ENCODE peak calls at places on chromosomes 13 and 19, in five cellular contexts. J is tibial nerve, G is germinal center, V is GDM1, Y is AG10803. B is an unnamed sample.

GRCh38 chr19:57269515-57270250 is 10.6 kb upstream of the ZNF460 start:
- DNase-seq in J (no peak), V (no peak), Y (peak), G (peak), B (no peak)

GRCh38 chr13:101892296-101892695 is 439.8 kb downstream of the ITGBL1 start:
- DNase-seq in J (no peak), G (no peak), V (no peak), Y (no peak), B (no peak)

GRCh38 chr13:34672631-34673030 is 269.4 kb upstream of the NBEA start:
- DNase-seq in J (no peak), G (no peak), Y (no peak), V (no peak), B (no peak)

GRCh38 chr13:20796791-20797513 is 23.2 kb upstream of the EEF1AKMT1 start:
- DNase-seq in J (no peak), V (no peak), G (no peak), Y (peak), B (no peak)

GRCh38 chr13:96020155-96020575 is 33.0 kb downstream of the UGGT2 start:
- DNase-seq in Y (peak), J (peak), G (peak), V (peak), B (peak)

GRCh38 chr13:46606915-46607413 is 54.0 kb downstream of the LRCH1 start:
- DNase-seq in Y (no peak), V (peak), G (no peak), J (no peak), B (no peak)

GRCh38 chr13:108313382-108313781 is 43.9 kb downstream of the TNFSF13B start:
- DNase-seq in Y (no peak), G (no peak), V (no peak), J (no peak), B (no peak)

GRCh38 chr19:1064661-1065605 is 2.0 kb upstream of the ARHGAP45 start:
- DNase-seq in G (peak), V (peak), Y (peak), J (peak), B (no peak)

GRCh38 chr19:21463449-21464105 is 41.8 kb upstream of the ZNF429 start:
- DNase-seq in G (peak), J (no peak), V (no peak), Y (no peak), B (no peak)

GRCh38 chr19:1491114-1491848 is at the start of gene REEP6:
- DNase-seq in V (no peak), J (no peak), Y (no peak), G (no peak), B (no peak)

GRCh38 chr13:100573121-100573520 is 15.5 kb downstream of the GGACT start:
- DNase-seq in J (peak), Y (peak), V (peak), G (peak), B (peak)

GRCh38 chr13:102983496-102983895 is 82.7 kb downstream of the SLC10A2 start:
- DNase-seq in V (no peak), G (no peak), J (no peak), Y (peak), B (no peak)

GRCh38 chr13:40341501-40341900 is 324.9 kb downstream of the FOXO1 start:
- DNase-seq in Y (no peak), G (no peak), V (no peak), J (no peak), B (no peak)

GRCh38 chr19:18437481-18438330 is at the start of gene ISYNA1:
- DNase-seq in V (peak), G (peak), Y (no peak), J (no peak), B (no peak)

GRCh38 chr13:26042781-26043180 is 9.0 kb downstream of the SHISA2 start:
- DNase-seq in V (no peak), J (no peak), G (no peak), Y (no peak), B (no peak)

GRCh38 chr13:71621152-71622124 is 245.6 kb downstream of the DACH1 start:
- DNase-seq in J (no peak), Y (no peak), G (no peak), V (no peak), B (no peak)

GRCh38 chr19:42111811-42112210 is 20.4 kb downstream of the POU2F2 start:
- DNase-seq in G (no peak), Y (peak), V (no peak), J (no peak), B (no peak)

GRCh38 chr13:41465215-41465907 is 8.0 kb downstream of the RGCC start:
- DNase-seq in V (peak), G (peak), J (no peak), Y (peak), B (peak)

GRCh38 chr13:109276261-109276660 is 510.1 kb downstream of the IRS2 start:
- DNase-seq in V (no peak), Y (no peak), G (no peak), J (no peak), B (no peak)

GRCh38 chr13:41931337-41931736 is 29.6 kb downstream of the VWA8 start:
- DNase-seq in V (no peak), G (no peak), Y (peak), J (no peak), B (no peak)

GRCh38 chr19:10730932-10731331 is 13.1 kb downstream of the DNM2 start:
- DNase-seq in V (no peak), J (no peak), G (no peak), Y (no peak), B (no peak)